ENCODE peak calls at places on chromosome 1, in four cellular contexts. D is cardiac muscle cell; R is CD8-positive, alpha-beta T cell; P is fibroblast of the aortic adventitia. W is an unnamed sample.

GRCh38 chr1:155983191-155984023 is 5.1 kb upstream of the ARHGEF2 start:
- DNase-seq in D (no peak), P (peak; percentile 100), R (no peak), W (no peak)

GRCh38 chr1:192521734-192522133 is 53.8 kb upstream of the RGS1 start:
- DNase-seq in P (no peak), D (no peak), R (peak; percentile 22), W (no peak)

GRCh38 chr1:104387716-104388508 is 638.2 kb downstream of the AMY1C start:
- DNase-seq in P (no peak), D (no peak), R (no peak), W (no peak)

GRCh38 chr1:74943046-74943445 is 191.1 kb upstream of the LHX8 start:
- DNase-seq in D (no peak), P (no peak), R (no peak), W (no peak)

GRCh38 chr1:229952670-229953520 is 114.1 kb upstream of the GALNT2 start:
- DNase-seq in P (no peak), D (no peak), R (no peak), W (no peak)

GRCh38 chr1:168467452-168467851 is 76.3 kb downstream of the XCL2 start:
- DNase-seq in R (no peak), P (no peak), D (no peak), W (no peak)

GRCh38 chr1:228734881-228735801 is at the start of gene RHOU:
- DNase-seq in P (peak; percentile 39), D (peak; percentile 72), R (peak; percentile 67), W (peak; percentile 42)

GRCh38 chr1:209513226-209513625 is 70.3 kb upstream of the CAMK1G start:
- DNase-seq in R (no peak), D (peak; percentile 61), P (peak; percentile 42), W (no peak)

GRCh38 chr1:9721606-9722377 is 70.3 kb downstream of the PIK3CD start:
- DNase-seq in R (peak; percentile 86), D (peak; percentile 58), P (peak; percentile 5), W (no peak)

GRCh38 chr1:206661161-206661820 is 23.4 kb upstream of the MAPKAPK2 start:
- DNase-seq in R (no peak), D (no peak), P (no peak), W (no peak)

GRCh38 chr1:151495316-151495715 is 15.9 kb upstream of the CGN start:
- DNase-seq in D (no peak), P (no peak), R (no peak), W (no peak)

GRCh38 chr1:151494741-151495281 is 16.4 kb upstream of the CGN start:
- DNase-seq in R (no peak), P (peak; percentile 72), D (no peak), W (no peak)

GRCh38 chr1:151492120-151492519 is 19.1 kb upstream of the CGN start:
- DNase-seq in P (no peak), R (no peak), D (no peak), W (no peak)

GRCh38 chr1:151491641-151492040 is 19.5 kb upstream of the CGN start:
- DNase-seq in P (no peak), D (no peak), R (no peak), W (no peak)

DNA sequence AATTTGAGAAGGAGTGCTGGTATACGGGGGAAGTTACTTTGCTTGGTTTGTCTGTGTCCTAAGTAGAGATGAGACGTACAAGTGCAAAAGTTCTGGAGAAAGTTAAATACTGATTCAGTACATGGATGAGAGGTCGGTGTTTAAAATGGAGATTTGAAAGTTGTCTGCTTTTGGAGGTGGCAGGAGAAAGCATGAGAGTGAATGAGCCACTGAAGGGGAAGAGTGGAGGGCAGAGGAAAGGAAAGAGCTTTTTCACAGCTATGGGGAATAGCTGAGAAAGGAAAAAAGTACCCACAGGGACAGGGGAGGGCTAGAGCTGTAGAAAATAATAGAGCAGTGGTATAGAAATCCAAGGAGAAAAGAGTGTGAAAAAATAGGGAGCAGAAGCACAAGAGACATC is 18.1 kb upstream of the CGN start:
- DNase-seq in P (no peak), R (no peak), D (no peak), W (no peak)
- TF ChIP-seq CTCF in P (no peak), R (no peak), D (no peak), W (no peak)

GRCh38 chr1:180489313-180489712 is 13.1 kb downstream of the ACBD6 start:
- DNase-seq in R (no peak), P (no peak), D (no peak), W (no peak)

GRCh38 chr1:180484490-180484889 is 17.9 kb downstream of the ACBD6 start:
- DNase-seq in D (no peak), R (no peak), P (no peak), W (no peak)

GRCh38 chr1:180488661-180489060 is 13.7 kb downstream of the ACBD6 start:
- DNase-seq in D (no peak), P (no peak), R (no peak), W (no peak)

GRCh38 chr1:180482425-180483275 is 19.7 kb downstream of the ACBD6 start:
- DNase-seq in D (peak; percentile 62), P (peak; percentile 76), R (no peak), W (no peak)

DNA sequence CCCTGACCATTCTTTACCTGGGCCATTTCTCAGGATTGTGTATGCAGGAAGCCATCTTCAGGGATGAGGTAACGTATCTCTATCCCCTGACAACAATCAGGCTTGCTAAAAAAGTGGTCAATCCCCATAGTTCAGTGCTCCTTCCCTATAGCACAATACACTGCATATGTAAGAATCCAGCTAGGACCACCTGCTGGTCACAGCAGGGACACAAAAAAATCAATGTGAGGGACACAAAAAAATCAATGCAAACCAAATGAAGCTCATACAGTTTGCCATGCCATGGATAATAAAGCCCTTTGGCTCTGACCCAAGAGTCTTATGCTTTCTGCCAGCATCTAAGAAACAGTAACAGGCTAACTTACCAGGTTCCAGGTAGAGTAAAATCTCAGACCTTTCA is 16.3 kb downstream of the ACBD6 start:
- DNase-seq in D (no peak), R (no peak), P (no peak), W (no peak)
- TF ChIP-seq CTCF in D (no peak), R (no peak), P (no peak), W (no peak)

GRCh38 chr1:216015116-216015515 is 408.1 kb downstream of the USH2A start:
- DNase-seq in D (no peak), P (no peak), R (no peak), W (no peak)

GRCh38 chr1:216024546-216024945 is 398.7 kb downstream of the USH2A start:
- DNase-seq in R (no peak), D (no peak), P (no peak), W (no peak)

DNA sequence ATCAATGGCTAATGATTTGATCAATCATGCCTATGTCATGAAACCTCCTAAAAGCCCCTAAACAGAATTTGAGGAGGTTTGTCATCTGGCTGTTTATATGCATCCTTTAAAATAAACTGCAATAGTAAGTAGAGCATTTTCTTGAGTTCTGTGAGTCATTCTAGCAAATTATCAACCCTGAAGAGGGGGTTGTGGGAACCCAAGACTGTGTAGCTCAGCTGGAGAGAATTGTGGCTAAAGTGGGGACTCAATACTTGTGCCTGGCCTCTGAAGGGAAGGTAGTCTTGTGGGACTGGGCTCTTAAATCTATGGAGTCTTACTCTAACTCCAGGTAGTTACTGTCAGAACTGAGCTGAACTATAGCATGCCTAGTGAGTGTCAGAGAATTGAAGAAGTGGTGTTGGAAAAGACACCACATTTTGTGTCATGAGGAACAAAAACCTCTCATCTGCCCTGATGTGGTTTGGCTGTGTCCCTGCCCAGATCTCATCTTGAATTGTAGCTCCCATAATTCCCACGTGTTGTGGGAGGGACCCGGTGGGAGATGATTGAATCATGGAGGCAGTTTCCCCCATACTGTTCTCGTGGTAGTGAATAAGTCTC is 402.4 kb downstream of the USH2A start:
- DNase-seq in P (no peak), D (no peak), R (no peak), W (no peak)
- TF ChIP-seq CTCF in P (no peak), D (no peak), R (no peak), W (no peak)

GRCh38 chr1:235831148-235831547 is 35.6 kb downstream of the LYST start:
- DNase-seq in D (no peak), P (peak; percentile 65), R (no peak), W (no peak)

GRCh38 chr1:235834620-235835019 is 32.1 kb downstream of the LYST start:
- DNase-seq in D (no peak), R (no peak), P (no peak), W (no peak)

GRCh38 chr1:235832011-235832410 is 34.7 kb downstream of the LYST start:
- DNase-seq in P (no peak), D (no peak), R (no peak), W (no peak)

GRCh38 chr1:235838021-235838420 is 28.7 kb downstream of the LYST start:
- DNase-seq in R (no peak), P (no peak), D (no peak), W (no peak)

DNA sequence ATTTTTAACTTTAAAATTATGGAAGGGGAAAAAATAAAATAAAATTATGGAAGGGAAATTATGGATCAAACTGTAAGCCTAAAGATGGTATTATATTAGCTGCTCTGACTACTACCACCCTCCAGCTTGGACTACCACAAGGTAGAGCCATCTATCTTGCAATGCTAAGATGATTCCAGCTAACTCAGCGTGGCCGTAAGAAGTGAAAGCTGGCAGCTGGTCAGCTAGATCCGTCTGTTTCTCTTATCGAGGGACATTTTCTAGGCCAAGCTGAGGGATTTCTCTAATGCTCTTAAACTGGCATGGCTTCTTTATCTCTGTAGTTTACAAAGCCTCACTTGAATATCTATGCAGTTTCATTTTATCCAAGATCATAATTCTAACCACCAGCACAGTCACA is 31.5 kb downstream of the LYST start:
- DNase-seq in P (peak; percentile 79), R (no peak), D (no peak), W (no peak)
- TF ChIP-seq CTCF in P (peak; percentile 20), R (no peak), D (peak; percentile 12), W (no peak)

DNA sequence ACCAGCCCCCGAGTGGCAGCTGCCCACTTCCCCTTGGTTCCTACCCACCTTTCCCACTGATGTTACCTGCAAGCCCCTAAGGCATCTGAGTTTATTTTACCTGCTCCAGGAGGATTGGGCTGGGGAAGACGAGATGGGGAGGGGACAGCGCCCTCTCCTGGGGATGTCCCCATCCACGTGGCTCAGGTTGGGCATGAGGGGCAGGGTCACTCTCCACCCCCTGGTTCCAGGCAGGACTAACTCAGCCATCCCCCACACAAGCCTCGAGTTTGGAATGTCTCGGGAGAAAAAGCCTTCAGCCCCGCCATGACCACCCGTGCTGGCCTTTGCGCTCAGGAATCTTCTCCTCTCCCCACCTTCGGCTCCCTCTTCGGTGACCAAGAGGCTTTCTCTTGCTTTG is 90.0 kb downstream of the ARHGEF10L start:
- DNase-seq in D (no peak), R (no peak), P (no peak), W (no peak)
- TF ChIP-seq CTCF in D (peak; percentile 8), R (no peak), P (no peak), W (no peak)

DNA sequence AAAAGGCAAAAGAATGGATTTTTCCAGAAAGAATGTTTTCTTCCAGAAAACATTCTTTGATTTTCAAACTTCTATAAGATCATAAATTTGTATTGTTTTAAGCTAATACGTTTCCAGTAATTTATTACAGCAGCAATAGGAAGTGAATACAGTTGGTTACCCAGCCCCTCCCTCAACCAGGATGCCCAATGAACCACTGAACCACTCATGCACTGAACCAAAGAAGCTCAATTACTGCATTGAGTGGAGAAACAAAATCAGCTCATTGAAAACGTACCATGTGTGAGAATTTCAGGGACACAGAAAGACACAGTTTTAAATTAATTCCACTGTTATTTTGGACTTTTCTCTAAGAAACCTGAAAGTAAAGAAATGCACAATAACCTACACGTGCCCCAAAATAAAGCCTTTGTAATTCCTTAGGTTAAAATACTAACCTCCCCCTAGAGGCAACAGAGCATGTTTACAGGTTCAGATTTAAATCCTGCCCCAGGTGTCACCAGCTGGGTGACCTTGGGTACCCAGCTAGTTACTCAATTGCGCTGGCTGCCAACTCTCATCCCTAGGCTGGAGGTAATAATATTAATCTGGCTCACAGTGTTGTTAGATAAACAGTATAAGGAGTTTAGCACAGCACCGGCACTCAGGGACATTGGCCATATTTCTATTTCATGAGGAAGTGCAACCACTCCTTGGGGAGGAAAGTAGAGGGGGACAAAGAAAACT is 111.7 kb downstream of the NMNAT2 start:
- DNase-seq in R (no peak), P (no peak), D (peak; percentile 30), W (no peak)
- TF ChIP-seq CTCF in R (no peak), P (peak; percentile 28), D (peak; percentile 32), W (no peak)

W was measured in omental fat pad.